ENCODE peak calls at places on chromosome 18, in four cellular contexts. W is CD8-positive, alpha-beta memory T cell; A is CD8-positive, alpha-beta T cell; Z is fibroblast of lung. B is an unnamed sample.

GRCh38 chr18:42706618-42707017 is 408.9 kb downstream of the RIT2 start:
- DNase-seq in W (no peak), A (no peak), Z (no peak), B (no peak)

GRCh38 chr18:61612517-61612916 is 279.3 kb downstream of the CDH20 start:
- DNase-seq in W (no peak), A (no peak), Z (no peak), B (no peak)

GRCh38 chr18:77101410-77102245 is 31.0 kb downstream of the MBP start:
- DNase-seq in W (peak; percentile 23), A (peak; percentile 44), Z (peak; percentile 93), B (peak; percentile 93)

GRCh38 chr18:45119888-45120287 is 439.2 kb downstream of the SETBP1 start:
- DNase-seq in W (no peak), A (no peak), Z (no peak), B (no peak)

GRCh38 chr18:45787346-45787745 is 38.1 kb upstream of the SIGLEC15 start:
- DNase-seq in W (no peak), A (no peak), Z (no peak), B (no peak)

GRCh38 chr18:54119524-54120019 is 104.9 kb downstream of the MBD2 start:
- DNase-seq in W (no peak), A (no peak), Z (peak; percentile 77), B (no peak)

GRCh38 chr18:57446322-57446721 is 11.1 kb downstream of the ONECUT2 start:
- DNase-seq in W (no peak), A (no peak), Z (no peak), B (no peak)

GRCh38 chr18:13376298-13376840 is 157.8 kb downstream of the LDLRAD4 start:
- DNase-seq in W (peak; percentile 26), A (peak; percentile 46), Z (no peak), B (no peak)

GRCh38 chr18:10353791-10354190 is 100.6 kb upstream of the APCDD1 start:
- DNase-seq in W (no peak), A (no peak), Z (peak; percentile 78), B (no peak)

GRCh38 chr18:34085140-34085739 is 139.5 kb downstream of the NOL4 start:
- DNase-seq in W (no peak), A (no peak), Z (no peak), B (no peak)

GRCh38 chr18:63138469-63139340 is 180.9 kb downstream of the BCL2 start:
- DNase-seq in W (no peak), A (no peak), Z (no peak), B (no peak)

GRCh38 chr18:28439870-28440269 is 262.9 kb upstream of the CDH2 start:
- DNase-seq in W (no peak), A (no peak), Z (no peak), B (no peak)

GRCh38 chr18:80194874-80195570 is 52.3 kb downstream of the PARD6G start:
- DNase-seq in W (no peak), A (no peak), Z (no peak), B (no peak)

GRCh38 chr18:45255142-45255890 is 360.0 kb upstream of the SLC14A2 start:
- DNase-seq in W (no peak), A (no peak), Z (peak; percentile 91), B (no peak)

GRCh38 chr18:79936641-79937040 is 14.8 kb downstream of the SLC66A2 start:
- DNase-seq in W (no peak), A (no peak), Z (no peak), B (no peak)

GRCh38 chr18:63831080-63831788 is 56.0 kb downstream of the SERPINB7 start:
- DNase-seq in W (no peak), A (no peak), Z (peak; percentile 28), B (no peak)

GRCh38 chr18:37604032-37604431 is 38.4 kb upstream of the CELF4 start:
- DNase-seq in W (no peak), A (no peak), Z (no peak), B (no peak)

GRCh38 chr18:80171190-80171872 is 62.3 kb downstream of the ADNP2 start:
- DNase-seq in W (peak; percentile 32), A (peak; percentile 73), Z (peak; percentile 53), B (peak; percentile 70)

GRCh38 chr18:33440384-33441043 is at the start of gene CCDC178:
- DNase-seq in W (no peak), A (no peak), Z (peak; percentile 36), B (peak; percentile 50)

GRCh38 chr18:59634096-59634495 is 63.1 kb downstream of the CCBE1 start:
- DNase-seq in W (no peak), A (no peak), Z (no peak), B (no peak)

GRCh38 chr18:50687491-50687890 is 127.6 kb downstream of the MAPK4 start:
- DNase-seq in W (no peak), A (no peak), Z (no peak), B (no peak)

GRCh38 chr18:9737814-9738160 is 29.7 kb downstream of the RAB31 start:
- DNase-seq in W (no peak), A (no peak), Z (no peak), B (no peak)

GRCh38 chr18:43571078-43571689 is 293.9 kb upstream of the SYT4 start:
- DNase-seq in W (no peak), A (no peak), Z (peak; percentile 67), B (no peak)

GRCh38 chr18:44149706-44150105 is 531.0 kb upstream of the SETBP1 start:
- DNase-seq in W (no peak), A (no peak), Z (peak; percentile 50), B (no peak)

GRCh38 chr18:38545071-38545470 is 979.5 kb upstream of the CELF4 start:
- DNase-seq in W (no peak), A (no peak), Z (peak; percentile 1), B (no peak)

GRCh38 chr18:78642561-78643398 is 336.8 kb upstream of the SALL3 start:
- DNase-seq in W (no peak), A (peak; percentile 17), Z (no peak), B (no peak)

DNA sequence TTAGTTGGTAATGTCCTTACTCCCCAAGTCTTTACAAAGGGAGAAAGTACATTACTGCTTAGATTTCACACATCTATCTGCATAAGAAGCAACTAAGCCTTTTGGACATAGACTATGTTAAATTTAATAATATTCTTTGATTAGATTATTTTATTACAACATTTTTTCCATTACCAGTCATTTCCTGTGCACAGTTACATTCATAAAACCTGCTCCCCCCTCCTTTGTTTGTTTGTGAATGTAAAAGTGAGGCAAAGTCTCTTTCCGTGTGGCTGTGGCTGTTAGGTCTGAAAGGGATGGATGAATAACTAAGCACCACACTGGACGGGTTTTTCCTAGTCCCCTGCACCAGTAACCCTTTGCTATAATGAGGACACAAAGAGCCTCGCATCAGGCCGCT is 9.6 kb downstream of the PTGR3 start:
- DNase-seq in W (no peak), A (no peak), Z (no peak), B (no peak)
- H3K4me3 ChIP-seq in W (no peak overlapping the region), A (no peak overlapping the region), Z (no peak overlapping the region), B (no peak overlapping the region)

GRCh38 chr18:36468161-36468560 is 170.6 kb downstream of the FHOD3 start:
- DNase-seq in W (no peak), A (no peak), Z (no peak), B (no peak)
- H3K4me1 ChIP-seq in W (no peaks in the 10 kb centered on the region), A (no peaks in the 10 kb centered on the region), Z (no peaks in the 10 kb centered on the region), B (peaks cover 27% of the 10 kb centered on the region)

DNA sequence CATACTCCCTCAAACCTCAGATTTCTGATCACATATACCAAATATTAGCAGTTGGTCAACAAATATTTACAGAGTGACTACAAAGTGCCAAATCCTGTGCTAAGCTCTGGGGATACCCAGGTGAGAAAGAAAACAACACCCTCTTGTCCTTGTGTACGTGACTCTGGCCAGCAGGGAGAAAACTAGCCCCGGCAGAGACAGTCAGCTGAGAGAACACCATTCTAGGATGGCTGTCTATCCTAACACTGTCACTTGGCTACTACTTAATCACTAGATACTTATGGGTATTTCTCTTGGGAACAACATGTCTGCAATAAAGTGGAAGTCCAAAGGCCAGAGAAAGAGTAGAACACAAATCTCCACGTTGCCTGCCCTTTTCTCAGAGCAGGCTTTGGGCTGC is 57.9 kb upstream of the CD226 start:
- DNase-seq in W (no peak), A (no peak), Z (no peak), B (no peak)
- H3K4me3 ChIP-seq in W (no peak overlapping the region), A (no peak overlapping the region), Z (peak overlapping the region; percentile 29), B (no peak overlapping the region)

GRCh38 chr18:35460719-35461118 is 37.0 kb downstream of the INO80C start:
- DNase-seq in W (no peak), A (no peak), Z (peak; percentile 72), B (no peak)

GRCh38 chr18:35458271-35458670 is 39.5 kb downstream of the INO80C start:
- DNase-seq in W (no peak), A (no peak), Z (no peak), B (no peak)

GRCh38 chr18:35458677-35459441 is 38.9 kb downstream of the INO80C start:
- DNase-seq in W (no peak), A (no peak), Z (peak; percentile 76), B (peak; percentile 68)

GRCh38 chr18:35457140-35457704 is 40.5 kb downstream of the INO80C start:
- DNase-seq in W (no peak), A (no peak), Z (no peak), B (no peak)

GRCh38 chr18:35459997-35460396 is 37.8 kb downstream of the INO80C start:
- DNase-seq in W (no peak), A (no peak), Z (no peak), B (no peak)
- H3K4me1 ChIP-seq in W (no peaks in the 10 kb centered on the region), A (no peaks in the 10 kb centered on the region), Z (peaks cover 9% of the 10 kb centered on the region), B (peaks cover 4% of the 10 kb centered on the region)

DNA sequence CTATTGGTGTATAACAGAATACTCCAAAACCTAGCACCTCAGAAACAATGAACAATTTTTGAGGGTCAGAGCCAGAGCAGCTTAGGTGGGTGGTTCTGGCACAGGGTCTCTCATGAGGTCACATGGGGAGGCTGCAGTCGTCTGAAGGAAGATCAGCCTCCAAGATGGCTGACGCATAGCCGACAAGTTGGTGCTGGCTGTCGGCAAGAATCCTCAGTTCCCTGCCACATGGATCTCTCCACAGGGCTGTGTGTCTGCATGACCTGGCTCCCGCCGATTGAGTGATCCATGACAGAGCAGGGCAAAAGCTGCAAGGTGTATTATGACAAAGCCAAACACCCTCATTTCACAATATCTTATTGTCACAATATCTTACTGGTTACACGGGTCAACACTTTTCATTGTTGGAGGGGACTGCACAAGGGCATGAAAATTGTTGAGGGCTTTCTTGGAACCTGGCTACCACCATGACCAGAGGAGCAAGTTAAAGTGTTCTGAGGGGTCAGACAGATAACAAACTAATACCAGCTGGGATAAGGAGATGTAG is 4.2 kb downstream of the MYL12B start:
- DNase-seq in W (no peak), A (no peak), Z (no peak), B (peak; percentile 36)
- H3K4me3 ChIP-seq in W (peak overlapping the region; percentile 23), A (no peak overlapping the region), Z (no peak overlapping the region), B (peak overlapping the region; percentile 13)

GRCh38 chr18:48564139-48564538 is 25.3 kb downstream of the CTIF start:
- DNase-seq in W (no peak), A (no peak), Z (no peak), B (no peak)
- H3K4me1 ChIP-seq in W (no peaks in the 10 kb centered on the region), A (no peaks in the 10 kb centered on the region), Z (peaks cover 10% of the 10 kb centered on the region), B (peaks cover 39% of the 10 kb centered on the region)

DNA sequence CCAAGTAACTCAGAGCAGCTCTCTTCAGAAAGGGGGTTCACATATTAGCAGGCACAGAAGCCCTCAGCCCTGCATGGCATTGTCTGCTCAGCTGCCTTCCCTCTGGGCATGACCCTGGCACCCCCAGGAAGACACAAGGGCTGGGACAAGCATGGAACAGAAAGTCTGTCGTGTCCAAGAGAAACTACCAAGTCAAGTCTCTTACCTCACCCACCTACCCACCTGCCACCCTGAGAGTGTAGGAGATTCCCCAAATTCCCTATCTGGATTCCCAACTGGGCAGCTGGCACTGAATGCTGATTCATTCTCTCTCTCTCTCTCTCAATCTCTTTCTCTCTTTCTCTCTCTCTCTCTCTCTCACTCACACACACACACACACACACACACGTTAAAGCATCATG is 21.6 kb downstream of the SMAD7 start:
- DNase-seq in W (no peak), A (no peak), Z (no peak), B (no peak)
- H3K4me3 ChIP-seq in W (peak overlapping the region; percentile 21), A (no peak overlapping the region), Z (no peak overlapping the region), B (peak overlapping the region; percentile 18)

B was measured in psoas muscle.